ENCODE peak calls at places on chromosome 20, in nine cellular contexts. G, D, L, Q, E, A, S, N and B are unnamed samples.

GRCh38 chr20:8200220-8200619 is 68.2 kb downstream of the PLCB1 start:
- DNase-seq in L (no peak), S (no peak), D (no peak), A (no peak), E (no peak), Q (no peak), G (no peak), N (no peak), B (no peak)

GRCh38 chr20:17226410-17227198 is at the start of gene PCSK2:
- DNase-seq in S (no peak), A (peak; percentile 52), Q (peak; percentile 32), G (peak; percentile 20), L (no peak), N (no peak), D (peak; percentile 26), E (peak; percentile 97), B (no peak)

GRCh38 chr20:25248501-25249172 is 752 bp downstream of the PYGB start:
- DNase-seq in E (peak; percentile 79), S (peak; percentile 41), Q (no peak), L (no peak), D (no peak), G (peak; percentile 31), N (no peak), A (no peak), B (no peak)

GRCh38 chr20:39880890-39881289 is 808.1 kb downstream of the MAFB start:
- DNase-seq in Q (no peak), N (no peak), D (peak; percentile 62), G (no peak), L (no peak), A (no peak), S (no peak), E (no peak), B (peak; percentile 63)

GRCh38 chr20:14142964-14143627 is 147.8 kb downstream of the MACROD2 start:
- DNase-seq in A (no peak), E (no peak), G (peak; percentile 39), D (peak; percentile 42), L (no peak), S (no peak), N (no peak), Q (no peak), B (peak; percentile 10)

GRCh38 chr20:46435146-46435545 is 28.7 kb upstream of the ELMO2 start:
- DNase-seq in L (no peak), G (no peak), D (no peak), A (no peak), N (no peak), Q (no peak), S (no peak), E (no peak), B (no peak)

GRCh38 chr20:38125157-38126056 is 39.7 kb downstream of the TGM2 start:
- DNase-seq in L (peak; percentile 85), Q (peak; percentile 78), E (no peak), N (peak; percentile 77), A (peak; percentile 47), D (no peak), S (peak; percentile 64), G (peak; percentile 93), B (no peak)

GRCh38 chr20:58649288-58650180 is 1.5 kb upstream of the STX16 start:
- DNase-seq in D (no peak), G (no peak), N (no peak), S (no peak), A (peak; percentile 56), Q (peak; percentile 53), L (no peak), E (peak; percentile 51), B (no peak)

GRCh38 chr20:52943185-52943841 is 28.8 kb upstream of the TSHZ2 start:
- DNase-seq in G (peak; percentile 88), L (no peak), D (peak; percentile 91), A (no peak), E (no peak), S (peak; percentile 12), N (no peak), Q (no peak), B (peak; percentile 94)

GRCh38 chr20:22466447-22467171 is 117.8 kb downstream of the FOXA2 start:
- DNase-seq in A (no peak), Q (no peak), N (no peak), S (no peak), D (no peak), E (no peak), G (no peak), L (no peak), B (no peak)

GRCh38 chr20:9068896-9069663 is at the start of gene PLCB4:
- DNase-seq in S (peak; percentile 89), L (peak; percentile 64), A (peak; percentile 56), E (peak; percentile 74), D (peak; percentile 35), Q (peak; percentile 73), G (peak; percentile 59), N (no peak), B (peak; percentile 40)

GRCh38 chr20:23585449-23585807 is 17.1 kb upstream of the CST9L start:
- DNase-seq in N (no peak), D (no peak), Q (no peak), S (no peak), L (no peak), A (no peak), G (no peak), E (no peak), B (no peak)

GRCh38 chr20:47024461-47024937 is 129.9 kb downstream of the EYA2 start:
- DNase-seq in G (no peak), S (no peak), Q (no peak), D (no peak), E (no peak), A (no peak), L (no peak), N (no peak), B (no peak)

GRCh38 chr20:59145926-59146800 is 17.5 kb upstream of the ZNF831 start:
- DNase-seq in G (no peak), E (no peak), N (no peak), L (no peak), Q (no peak), D (no peak), A (no peak), S (no peak), B (no peak)

GRCh38 chr20:64100566-64100888 is 6.8 kb downstream of the NPBWR2 start:
- DNase-seq in L (no peak), N (no peak), D (no peak), E (no peak), S (no peak), Q (peak; percentile 5), G (no peak), A (peak; percentile 16), B (no peak)

GRCh38 chr20:46649965-46650542 is 1.2 kb downstream of the SLC13A3 start:
- DNase-seq in A (no peak), N (no peak), L (no peak), G (no peak), Q (no peak), E (no peak), S (no peak), D (no peak), B (no peak)

DNA sequence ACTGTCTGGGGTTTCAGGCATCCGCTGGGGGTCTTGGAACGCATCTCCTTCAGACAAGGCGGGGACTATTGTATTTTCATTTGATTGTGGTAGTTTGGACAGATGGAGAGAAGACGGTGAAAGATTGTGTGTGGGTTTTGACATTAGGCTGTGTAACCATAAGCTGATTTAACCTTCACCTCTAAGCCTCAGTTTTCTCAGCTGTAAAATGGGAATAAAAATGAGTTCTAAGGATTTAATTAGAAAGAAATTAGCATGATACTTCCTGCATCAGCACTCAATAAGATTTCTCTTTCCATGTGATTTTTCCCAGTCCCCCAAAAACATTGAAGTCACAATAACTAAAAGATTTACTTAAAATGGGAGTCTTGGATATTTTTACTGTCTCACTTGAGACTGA is 78.1 kb downstream of the CBFA2T2 start:
- DNase-seq in D (no peak), L (no peak), Q (no peak), N (no peak), A (no peak), G (no peak), S (no peak), E (no peak), B (no peak)
- H3K4me1 ChIP-seq in D (peaks cover 21% of the 10 kb centered on the region), L (no peaks in the 10 kb centered on the region), Q (no peaks in the 10 kb centered on the region), N (peaks cover 25% of the 10 kb centered on the region), A (peaks cover 14% of the 10 kb centered on the region), G (no peaks in the 10 kb centered on the region), S (peaks cover 12% of the 10 kb centered on the region), E (peaks cover 32% of the 10 kb centered on the region), B (peaks cover 40% of the 10 kb centered on the region)

GRCh38 chr20:57388953-57389694 is 2.1 kb upstream of the RBM38 start:
- DNase-seq in G (peak; percentile 65), N (peak; percentile 49), E (peak; percentile 86), Q (peak; percentile 89), S (peak; percentile 89), A (peak; percentile 88), D (peak; percentile 58), L (no peak), B (no peak)
- TF ChIP-seq CTCF in G (peak; percentile 19), N (peak; percentile 29), E (peak; percentile 48), Q (peak; percentile 16), S (peak; percentile 49), A (peak; percentile 9), D (peak; percentile 26), L (no peak), B (peak; percentile 25)

GRCh38 chr20:61674688-61675087 is 391.0 kb downstream of the TAF4 start:
- DNase-seq in A (no peak), G (no peak), Q (no peak), N (no peak), L (no peak), E (no peak), S (no peak), D (no peak), B (no peak)
- H3K27me3 ChIP-seq in A (no peaks in the 10 kb centered on the region), G (no peaks in the 10 kb centered on the region), Q (no peaks in the 10 kb centered on the region), N (no peaks in the 10 kb centered on the region), L (peaks cover 3% of the 10 kb centered on the region), E (no peaks in the 10 kb centered on the region), S (peaks cover 17% of the 10 kb centered on the region), D (no peaks in the 10 kb centered on the region), B (no peaks in the 10 kb centered on the region)

DNA sequence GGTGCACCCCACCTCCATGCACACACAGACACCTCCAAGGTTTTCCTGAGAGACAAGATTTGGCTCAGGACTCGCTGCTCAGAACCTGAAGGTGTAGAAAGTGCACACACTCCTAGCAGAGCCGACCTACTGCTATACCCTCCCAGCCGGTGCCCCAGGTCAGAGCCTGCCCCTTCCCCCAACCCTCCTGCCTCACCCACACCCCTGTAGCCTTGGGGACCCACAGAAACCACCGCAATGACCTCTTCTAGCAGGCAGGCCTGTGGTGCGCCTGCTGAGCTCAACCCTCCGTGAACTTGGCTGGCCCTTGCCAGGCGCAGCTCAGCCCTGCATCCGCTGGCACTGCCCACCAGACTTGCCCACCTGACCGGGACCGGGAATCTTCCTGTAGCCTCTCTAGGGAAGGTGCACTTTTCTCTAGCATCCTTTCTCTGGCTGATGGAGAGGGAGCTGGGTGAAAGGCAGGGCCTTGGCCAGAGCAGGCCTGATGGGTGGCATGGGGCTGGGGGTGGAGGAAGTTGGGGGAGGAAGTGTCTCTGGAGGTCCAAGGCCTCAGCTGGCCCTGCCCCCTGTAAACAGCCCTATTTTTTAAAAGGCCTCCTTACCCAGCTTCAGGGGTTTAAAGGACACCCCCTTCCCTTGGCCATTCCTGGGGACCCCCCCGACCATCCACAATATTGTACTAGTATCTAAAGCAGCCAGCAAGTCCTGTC is 36.9 kb upstream of the SLCO4A1 start:
- DNase-seq in L (no peak), S (no peak), E (no peak), Q (no peak), A (no peak), G (no peak), D (no peak), N (no peak), B (no peak)
- H3K4me1 ChIP-seq in L (peaks cover 21% of the 10 kb centered on the region), S (peaks cover 62% of the 10 kb centered on the region), E (no peaks in the 10 kb centered on the region), Q (peaks cover 3% of the 10 kb centered on the region), A (peaks cover 22% of the 10 kb centered on the region), G (peaks cover 10% of the 10 kb centered on the region), D (peaks cover 24% of the 10 kb centered on the region), N (peaks cover 5% of the 10 kb centered on the region), B (no peaks in the 10 kb centered on the region)

GRCh38 chr20:50594591-50595432 is 84.6 kb downstream of the PTPN1 start:
- DNase-seq in G (no peak), E (no peak), D (no peak), Q (no peak), S (no peak), A (no peak), L (no peak), N (no peak), B (no peak)
- TF ChIP-seq CTCF in G (no peak), E (no peak), D (no peak), Q (no peak), S (no peak), A (no peak), L (no peak), N (no peak), B (no peak)